ENCODE peak calls at places on chromosomes 16 and 17, in seven cellular contexts. C is heart left ventricle, V is lung, Q is AG09309, G is GM23338, Z is epithelial cell of esophagus, R is sigmoid colon. J is an unnamed sample.
A peak's percentile ranks its signal among the peaks of the same experiment; 100 is the strongest.

GRCh38 chr16:1026784-1027415 is 45.3 kb downstream of the SOX8 start:
- DNase-seq in G (no peak), Z (no peak), Q (no peak), C (no peak), V (no peak), R (no peak), J (no peak)

GRCh38 chr17:73643846-73644144 is 450 bp downstream of the SDK2 start:
- DNase-seq in V (no peak), G (no peak), Z (no peak), R (no peak), C (no peak), Q (no peak), J (no peak)

GRCh38 chr17:50889528-50890118 is 23.5 kb upstream of the TOB1 start:
- DNase-seq in R (no peak), V (no peak), Q (no peak), C (no peak), G (no peak), Z (no peak), J (no peak)

GRCh38 chr17:791807-792206 is 9.7 kb downstream of the MRM3 start:
- DNase-seq in V (no peak), Z (no peak), G (no peak), Q (no peak), C (no peak), R (peak; percentile 66), J (no peak)

GRCh38 chr17:520447-521167 is 168.0 kb upstream of the RPH3AL start:
- DNase-seq in Z (no peak), R (no peak), Q (no peak), V (no peak), G (peak; percentile 68), C (no peak), J (peak; percentile 77)

GRCh38 chr17:47905221-47905733 is 9.2 kb downstream of the SP2 start:
- DNase-seq in R (peak; percentile 91), Z (peak; percentile 66), Q (peak; percentile 60), G (no peak), V (peak; percentile 63), C (peak; percentile 85), J (peak; percentile 20)

GRCh38 chr16:89370081-89370511 is 120.3 kb downstream of the ANKRD11 start:
- DNase-seq in C (no peak), V (no peak), Q (no peak), Z (peak; percentile 49), R (no peak), G (no peak), J (no peak)

GRCh38 chr16:87461466-87461975 is 31.3 kb downstream of the ZCCHC14 start:
- DNase-seq in Q (no peak), G (peak; percentile 99), V (peak; percentile 92), C (peak; percentile 65), R (peak; percentile 81), Z (peak; percentile 95), J (no peak)

GRCh38 chr16:52552643-52553042 is 5.7 kb upstream of the TOX3 start:
- DNase-seq in Z (peak; percentile 85), Q (no peak), R (no peak), V (no peak), C (no peak), G (no peak), J (no peak)

GRCh38 chr17:5540321-5540720 is 44.0 kb downstream of the NLRP1 start:
- DNase-seq in Z (no peak), G (no peak), C (no peak), Q (no peak), R (no peak), V (no peak), J (no peak)

GRCh38 chr16:84423416-84423837 is 55.1 kb downstream of the ATP2C2 start:
- DNase-seq in Q (no peak), Z (peak; percentile 32), R (no peak), G (peak; percentile 69), V (no peak), C (no peak), J (peak; percentile 22)

GRCh38 chr16:87074635-87075318 is 242.4 kb downstream of the C16orf95 start:
- DNase-seq in V (no peak), G (no peak), C (no peak), R (peak; percentile 24), Q (no peak), Z (no peak), J (no peak)

GRCh38 chr16:27698266-27698665 is 148.3 kb downstream of the KATNIP start:
- DNase-seq in G (peak; percentile 92), R (no peak), C (no peak), Z (no peak), Q (no peak), V (no peak), J (no peak)

GRCh38 chr17:73482674-73483293 is 161.5 kb downstream of the SDK2 start:
- DNase-seq in V (no peak), C (no peak), R (no peak), Z (no peak), G (no peak), Q (no peak), J (no peak)

GRCh38 chr17:8707232-8707590 is 37.4 kb downstream of the CCDC42 start:
- DNase-seq in Q (no peak), R (no peak), Z (no peak), V (no peak), C (no peak), G (no peak), J (no peak)

GRCh38 chr16:28534542-28535373 is 4.0 kb downstream of the NUPR1 start:
- DNase-seq in C (no peak), R (peak; percentile 89), Q (peak; percentile 61), G (no peak), V (peak; percentile 77), Z (peak; percentile 64), J (peak; percentile 31)

DNA sequence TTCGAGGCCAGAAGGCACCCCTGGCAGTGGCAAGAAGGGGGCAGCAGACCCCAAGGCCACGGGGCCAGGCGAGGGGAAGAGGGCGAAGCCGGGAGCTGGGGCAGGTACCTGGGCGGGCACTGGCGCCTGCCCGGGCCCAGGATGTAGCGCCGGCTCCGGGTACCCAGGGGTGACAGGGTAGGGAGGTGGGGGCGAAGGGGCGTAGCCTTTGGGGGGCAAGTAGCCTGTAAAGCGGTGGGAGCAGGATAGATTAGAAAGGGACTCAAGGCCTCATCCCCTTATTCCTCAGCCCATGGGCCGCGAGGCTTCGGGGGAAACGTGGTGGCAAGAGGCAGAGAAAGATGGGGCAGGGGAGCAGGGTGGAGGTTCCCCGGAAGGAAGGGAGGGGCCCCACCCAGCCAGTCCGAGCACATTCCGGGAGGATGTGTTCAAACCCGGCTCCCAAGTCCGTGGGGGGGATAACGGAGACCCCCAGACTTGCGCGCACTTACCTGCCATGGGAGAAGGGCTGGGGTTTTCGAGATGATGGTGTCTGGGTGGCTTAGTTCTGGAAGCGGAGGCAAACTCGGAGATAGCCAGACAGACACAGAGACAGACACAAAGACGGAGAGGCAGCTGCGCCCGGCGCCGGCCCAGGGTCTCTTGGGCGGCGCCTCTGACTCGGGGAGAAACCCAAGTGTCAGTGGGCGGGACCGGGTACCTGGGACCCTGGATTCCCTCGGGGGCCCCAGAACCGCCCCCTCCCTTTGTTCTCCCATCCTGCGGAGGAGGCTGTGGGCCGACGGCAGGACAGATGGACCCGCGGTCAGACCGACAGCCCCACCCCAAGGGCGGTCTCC is 493 bp downstream of the PLSCR3 start:
- DNase-seq in Z (peak; percentile 60), G (peak; percentile 88), C (no peak), R (peak; percentile 76), V (no peak), Q (no peak), J (no peak)
- H3K4me3 ChIP-seq in Z (peak overlapping the region; percentile 83), G (peak overlapping the region; percentile 91), C (peak overlapping the region; percentile 93), R (peak overlapping the region; percentile 79), V (peak overlapping the region; percentile 79), Q (peak overlapping the region; percentile 78), J (peak overlapping the region; percentile 81)

DNA sequence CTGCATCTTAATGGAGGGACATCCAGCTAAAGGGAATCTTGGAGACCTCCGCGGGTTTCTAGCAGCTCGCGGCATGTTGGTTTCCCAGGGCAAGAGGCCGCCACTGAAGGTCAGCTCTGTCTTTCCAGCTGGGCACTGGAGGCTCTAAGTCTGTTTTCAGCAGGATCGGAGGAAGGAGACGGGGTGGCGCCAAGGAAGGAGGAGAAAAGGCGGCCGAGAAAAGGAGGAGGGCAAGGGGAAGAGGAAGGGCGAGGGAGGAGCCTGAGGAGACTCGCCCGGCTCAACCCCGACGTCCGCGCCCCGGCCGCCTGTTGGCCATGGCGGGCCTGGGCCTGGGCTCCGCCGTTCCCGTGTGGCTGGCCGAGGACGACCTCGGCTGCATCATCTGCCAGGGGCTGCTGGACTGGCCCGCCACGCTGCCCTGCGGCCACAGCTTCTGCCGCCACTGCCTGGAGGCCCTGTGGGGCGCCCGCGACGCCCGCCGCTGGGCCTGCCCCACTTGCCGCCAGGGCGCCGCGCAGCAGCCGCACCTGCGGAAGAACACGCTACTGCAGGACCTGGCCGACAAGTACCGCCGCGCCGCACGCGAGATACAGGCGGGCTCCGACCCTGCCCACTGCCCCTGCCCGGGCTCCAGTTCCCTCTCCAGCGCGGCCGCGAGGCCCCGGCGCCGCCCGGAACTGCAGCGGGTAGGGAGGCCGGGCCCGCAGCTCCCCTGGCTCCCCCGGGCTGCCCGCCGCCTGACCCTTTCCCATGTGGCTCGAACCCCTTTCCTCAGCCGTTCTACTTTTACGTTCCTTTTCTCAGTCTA is at the start of gene RNF135:
- DNase-seq in R (peak; percentile 92), Z (peak; percentile 89), C (peak; percentile 90), G (peak; percentile 91), V (peak; percentile 87), Q (peak; percentile 46), J (peak; percentile 42)
- TF ChIP-seq CTCF in R (no peak), Z (no peak), C (no peak), G (no peak), V (no peak), Q (no peak), J (peak; percentile 4)

DNA sequence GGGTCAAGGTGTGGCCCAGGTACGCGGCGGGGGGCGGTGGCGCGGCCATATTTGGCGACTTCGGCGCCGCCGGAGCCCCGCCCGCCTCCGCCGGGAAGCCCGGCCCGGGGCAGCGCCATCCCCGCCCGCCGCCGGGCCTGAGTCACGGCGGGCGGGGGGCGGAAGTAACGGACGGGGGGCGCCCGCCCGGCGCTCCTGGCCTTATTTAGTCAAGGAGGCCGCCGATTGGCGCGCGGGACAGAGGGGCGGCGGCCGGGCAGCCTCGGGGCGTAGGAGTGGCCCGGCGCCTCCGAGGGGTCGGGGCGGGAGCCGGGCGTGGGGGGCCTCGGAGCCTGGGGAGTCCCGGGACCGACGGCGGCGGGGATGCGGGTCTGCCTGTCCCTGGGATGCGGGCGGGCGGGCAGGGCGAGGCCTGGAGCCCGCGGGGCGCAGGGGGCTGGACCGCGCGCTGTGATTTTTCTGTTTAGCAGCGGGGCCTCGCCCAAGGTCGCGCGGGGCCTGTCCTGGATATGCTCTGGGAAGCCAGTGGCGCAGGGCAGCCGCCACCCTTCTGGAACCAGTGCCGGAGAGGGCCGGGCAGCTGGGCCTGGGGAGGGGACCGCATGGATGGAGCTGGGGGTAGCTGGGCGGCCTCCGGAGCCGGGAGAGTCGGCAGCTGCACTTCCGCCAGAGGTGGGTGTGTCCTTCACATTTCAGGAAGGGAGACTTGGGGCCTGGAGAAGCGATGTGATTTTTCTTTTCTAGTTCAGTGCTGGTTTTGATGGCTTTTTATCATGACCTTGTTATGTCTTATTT is 2.3 kb upstream of the ACTG1 start:
- DNase-seq in C (peak; percentile 88), G (peak; percentile 84), R (peak; percentile 95), Z (peak; percentile 83), Q (no peak), V (peak; percentile 81), J (peak; percentile 39)
- H3K4me3 ChIP-seq in C (peak overlapping the region; percentile 94), G (peak overlapping the region; percentile 84), R (peak overlapping the region; percentile 99), Z (peak overlapping the region; percentile 48), Q (peak overlapping the region; percentile 80), V (peak overlapping the region; percentile 73), J (peak overlapping the region; percentile 69)

DNA sequence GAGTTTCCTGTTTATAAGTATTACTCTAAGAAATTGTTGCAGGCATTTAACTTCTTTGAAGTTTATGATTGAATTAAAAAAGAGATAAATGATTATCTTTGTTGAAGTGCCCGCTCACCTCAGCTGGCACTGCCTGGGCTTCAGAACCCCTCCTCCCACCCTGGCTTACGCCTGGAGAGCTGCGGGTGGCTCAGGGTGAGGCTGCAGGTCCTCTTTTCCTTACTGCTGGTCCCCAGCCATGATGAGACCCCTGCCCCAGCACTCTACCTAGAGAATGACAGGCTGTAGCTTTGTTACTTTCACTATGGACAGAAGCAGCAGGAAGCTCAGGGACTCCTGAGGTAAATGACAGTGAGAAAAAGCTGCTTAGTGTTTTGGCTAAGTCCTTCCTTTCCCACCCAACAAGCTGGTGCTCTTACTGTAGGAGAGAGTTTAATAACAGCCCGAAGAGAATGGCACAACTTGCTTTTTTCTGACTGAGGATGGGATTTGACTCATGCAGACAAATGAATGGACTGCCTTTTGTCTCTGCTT is 62.1 kb downstream of the EPN2 start:
- DNase-seq in Q (no peak), C (no peak), V (no peak), R (no peak), Z (no peak), G (no peak), J (no peak)
- TF ChIP-seq CTCF in Q (no peak), C (no peak), V (no peak), R (no peak), Z (no peak), G (no peak), J (no peak)

J was measured in HFF-Myc.